ENCODE peak calls at places on chromosomes 16 and 17, in ten cellular contexts. E is tibial artery, V is Calu3, T is hepatocyte, S is ovary, F is A549, I is psoas muscle, Z is neural crest cell, G is dorsolateral prefrontal cortex, P is endothelial cell of umbilical vein. O is an unnamed sample.

GRCh38 chr17:17228521-17229279 is 8.3 kb downstream of the FLCN start:
- DNase-seq in E (peak), V (no peak), T (no peak), S (no peak), F (no peak), I (peak), Z (no peak), G (no peak), P (no peak), O (no peak)

GRCh38 chr17:66547170-66547865 is 244.9 kb downstream of the PRKCA start:
- DNase-seq in E (no peak), V (no peak), T (no peak), S (no peak), F (no peak), I (no peak), Z (no peak), G (no peak), P (no peak), O (no peak)

GRCh38 chr17:65297384-65297783 is 160.2 kb downstream of the RGS9 start:
- DNase-seq in E (no peak), V (no peak), T (no peak), S (no peak), F (no peak), I (no peak), Z (no peak), G (no peak), P (no peak), O (no peak)

GRCh38 chr16:75377971-75378386 is 55.3 kb downstream of the CFDP1 start:
- DNase-seq in E (no peak), V (no peak), T (peak), S (no peak), F (peak), I (no peak), Z (peak), G (no peak), P (peak), O (no peak)

GRCh38 chr16:89319883-89320716 is 102.6 kb downstream of the ZNF778 start:
- DNase-seq in E (peak), V (peak), T (peak), S (peak), F (peak), I (peak), Z (no peak), G (peak), P (peak), O (no peak)

GRCh38 chr17:53193044-53193443 is 629.7 kb upstream of the KIF2B start:
- DNase-seq in E (no peak), V (no peak), T (no peak), S (no peak), F (no peak), I (no peak), Z (no peak), G (no peak), P (no peak), O (no peak)

GRCh38 chr16:28096974-28097373 is 33.5 kb upstream of the GSG1L start:
- DNase-seq in E (peak), V (no peak), T (no peak), S (peak), F (no peak), I (no peak), Z (no peak), G (peak), P (no peak), O (no peak)

GRCh38 chr16:22638393-22639206 is 127.9 kb downstream of the NPIPB5 start:
- DNase-seq in E (no peak), V (no peak), T (no peak), S (no peak), F (no peak), I (no peak), Z (no peak), G (no peak), P (no peak), O (peak)

GRCh38 chr17:81342700-81343070 is 47.6 kb upstream of the SLC38A10 start:
- DNase-seq in E (no peak), V (no peak), T (peak), S (no peak), F (no peak), I (no peak), Z (no peak), G (no peak), P (no peak), O (no peak)

GRCh38 chr17:67293251-67294203 is 48.5 kb upstream of the HELZ start:
- DNase-seq in E (peak), V (peak), T (peak), S (peak), F (peak), I (peak), Z (peak), G (peak), P (peak), O (peak)

GRCh38 chr16:66714062-66714461 is 17.5 kb upstream of the CMTM4 start:
- DNase-seq in E (no peak), V (no peak), T (no peak), S (no peak), F (no peak), I (no peak), Z (no peak), G (no peak), P (no peak), O (no peak)

GRCh38 chr17:81468111-81468764 is 44.4 kb downstream of the ACTG1 start:
- DNase-seq in E (no peak), V (no peak), T (no peak), S (no peak), F (no peak), I (no peak), Z (no peak), G (no peak), P (no peak), O (no peak)

GRCh38 chr17:36726199-36726598 is 124.8 kb downstream of the MRM1 start:
- DNase-seq in E (no peak), V (no peak), T (no peak), S (no peak), F (no peak), I (no peak), Z (no peak), G (no peak), P (no peak), O (no peak)

GRCh38 chr17:81459224-81459623 is 53.4 kb downstream of the ACTG1 start:
- DNase-seq in E (no peak), V (no peak), T (no peak), S (no peak), F (no peak), I (no peak), Z (no peak), G (no peak), P (no peak), O (no peak)

GRCh38 chr16:84032458-84033178 is 10.0 kb downstream of the SLC38A8 start:
- DNase-seq in E (no peak), V (no peak), T (no peak), S (no peak), F (no peak), I (no peak), Z (peak), G (no peak), P (no peak), O (no peak)

GRCh38 chr16:64864232-64864803 is 257.5 kb downstream of the CDH11 start:
- DNase-seq in E (no peak), V (no peak), T (peak), S (no peak), F (no peak), I (no peak), Z (no peak), G (no peak), P (no peak), O (no peak)

DNA sequence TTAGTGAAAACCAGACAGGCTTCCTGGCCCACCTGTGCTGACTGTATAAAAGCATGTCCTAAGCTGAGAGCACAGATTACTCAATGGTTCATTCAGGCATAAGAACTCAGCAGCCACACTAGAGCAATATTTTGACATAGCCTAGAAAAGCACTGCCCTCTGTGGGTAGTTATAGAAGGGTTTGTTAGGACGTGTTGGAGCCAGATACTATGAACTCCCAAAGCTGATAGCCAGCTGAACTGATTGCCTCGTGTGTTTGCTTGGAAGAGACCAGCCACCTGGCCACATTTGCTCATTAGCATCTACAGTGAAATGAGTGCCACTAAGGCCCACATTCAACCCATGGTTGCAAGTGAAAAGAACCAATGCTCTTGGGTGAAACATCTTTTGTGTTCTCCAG is 30.8 kb upstream of the ABCA5 start:
- DNase-seq in E (no peak), V (no peak), T (peak), S (no peak), F (no peak), I (no peak), Z (no peak), G (no peak), P (no peak), O (no peak)
- TF ChIP-seq CTCF in E (no peak), V (no peak), T (no peak), S (no peak), F (no peak), I (peak), Z (no peak), G (no peak), P (no peak), O (no peak)

DNA sequence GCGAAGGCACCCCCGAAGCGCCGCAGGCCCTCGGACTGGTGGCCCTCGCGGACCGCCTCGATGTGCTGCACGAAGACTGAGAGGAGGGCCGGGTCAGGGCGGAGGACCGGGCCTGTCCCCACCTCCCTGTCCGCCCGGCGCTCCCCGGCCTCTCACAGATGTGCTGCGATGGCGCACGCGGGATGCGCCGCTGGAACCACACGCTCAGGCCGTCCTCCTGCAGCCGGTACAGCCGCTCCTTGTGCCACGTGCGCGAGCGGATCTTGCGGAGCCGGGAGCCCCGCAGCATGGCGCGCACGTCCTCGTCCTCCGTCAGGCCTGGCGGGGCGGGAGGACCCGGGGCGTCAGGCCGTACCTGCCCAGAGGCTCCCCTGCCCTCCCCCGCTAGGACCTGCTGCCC is 11.3 kb downstream of the PLCD3 start:
- DNase-seq in E (no peak), V (no peak), T (no peak), S (no peak), F (no peak), I (no peak), Z (no peak), G (no peak), P (no peak), O (no peak)
- TF ChIP-seq CTCF in E (no peak), V (no peak), T (no peak), S (no peak), F (no peak), I (no peak), Z (no peak), G (no peak), P (no peak), O (no peak)

GRCh38 chr17:32931686-32932085 is 3.7 kb downstream of the TMEM98 start:
- DNase-seq in E (no peak), V (no peak), T (no peak), S (no peak), F (no peak), I (no peak), Z (no peak), G (no peak), P (no peak), O (no peak)

GRCh38 chr17:32936894-32937500 is 9.0 kb downstream of the TMEM98 start:
- DNase-seq in E (peak), V (peak), T (peak), S (peak), F (peak), I (peak), Z (peak), G (peak), P (peak), O (no peak)

GRCh38 chr17:32930512-32930911 is 2.6 kb downstream of the TMEM98 start:
- DNase-seq in E (no peak), V (no peak), T (no peak), S (no peak), F (no peak), I (no peak), Z (no peak), G (no peak), P (no peak), O (no peak)

GRCh38 chr17:32936157-32936893 is 8.4 kb downstream of the TMEM98 start:
- DNase-seq in E (no peak), V (no peak), T (no peak), S (peak), F (no peak), I (no peak), Z (no peak), G (no peak), P (no peak), O (no peak)

DNA sequence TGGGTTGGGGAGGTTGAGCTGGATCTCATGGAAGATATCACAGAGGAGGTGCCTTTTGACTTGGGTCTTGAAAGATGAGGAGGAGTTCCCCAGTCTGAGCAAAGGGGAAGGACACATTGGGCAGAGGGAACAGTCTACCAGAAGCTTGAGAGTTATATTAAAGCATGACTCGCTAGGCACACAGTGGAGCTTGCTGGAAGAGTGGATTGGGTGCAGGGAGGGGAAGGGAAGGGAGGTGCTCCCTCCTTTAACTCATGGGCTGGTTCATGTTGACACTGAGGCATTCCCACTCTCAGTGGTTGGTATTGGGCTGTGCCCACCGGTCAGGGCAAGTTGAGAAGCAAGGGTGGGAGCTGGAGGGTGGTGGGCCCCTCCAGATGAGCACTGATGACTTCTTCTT is 5.9 kb downstream of the TMEM98 start:
- DNase-seq in E (no peak), V (no peak), T (no peak), S (no peak), F (no peak), I (no peak), Z (no peak), G (no peak), P (no peak), O (no peak)
- TF ChIP-seq CTCF in E (no peak), V (no peak), T (no peak), S (no peak), F (no peak), I (no peak), Z (no peak), G (no peak), P (no peak), O (no peak)

DNA sequence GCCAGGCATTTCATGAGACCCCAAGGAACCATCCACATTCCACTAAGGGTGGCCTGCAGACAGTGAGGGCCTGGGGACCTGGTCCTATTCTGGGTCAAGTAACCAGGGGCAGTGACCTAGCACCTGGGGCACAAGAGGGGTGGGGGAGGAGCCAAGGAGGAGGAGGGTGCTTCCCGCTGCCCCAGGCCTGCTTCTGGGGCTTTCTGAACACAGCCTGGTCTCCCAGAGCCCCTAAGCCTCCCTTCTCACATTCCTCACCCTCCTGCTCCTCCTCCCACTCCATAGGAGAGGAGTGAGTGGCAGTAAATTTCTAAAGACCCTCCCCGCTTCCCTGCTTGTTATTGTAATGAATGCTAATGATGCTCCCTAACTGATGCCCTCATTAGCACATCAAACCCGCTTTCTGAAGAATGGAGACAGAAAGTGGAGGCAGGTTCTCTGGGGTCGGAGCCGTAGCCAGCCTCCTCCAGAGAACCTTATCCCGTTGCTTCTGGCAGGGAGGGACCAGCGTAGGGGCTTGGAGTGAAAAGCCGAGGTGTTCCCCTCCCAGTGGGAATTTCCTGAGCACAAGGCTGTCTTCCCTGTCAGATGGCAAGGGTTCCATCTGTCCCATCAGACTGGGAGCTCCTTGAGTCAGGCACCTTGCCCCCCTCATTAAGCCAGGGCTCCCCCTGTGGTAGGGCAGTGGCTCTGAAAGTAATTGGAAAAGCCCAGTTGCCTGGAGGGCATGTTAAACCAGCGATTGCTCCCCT is 3.7 kb upstream of the SRCIN1 start:
- DNase-seq in E (no peak), V (no peak), T (no peak), S (no peak), F (no peak), I (peak), Z (no peak), G (no peak), P (no peak), O (no peak)
- TF ChIP-seq CTCF in E (no peak), V (peak), T (no peak), S (no peak), F (no peak), I (no peak), Z (no peak), G (no peak), P (peak), O (no peak)

GRCh38 chr17:75160211-75160610 is 5.9 kb upstream of the JPT1 start:
- DNase-seq in E (no peak), V (no peak), T (no peak), S (no peak), F (no peak), I (no peak), Z (no peak), G (no peak), P (no peak), O (no peak)
- TF ChIP-seq CTCF in E (no peak), V (no peak), T (no peak), S (no peak), F (no peak), I (no peak), Z (no peak), G (no peak), P (no peak), O (no peak)

GRCh38 chr17:45893725-45894021 is 681 bp upstream of the MAPT start:
- DNase-seq in E (no peak), V (no peak), T (no peak), S (no peak), F (no peak), I (no peak), Z (no peak), G (no peak), P (no peak), O (no peak)

GRCh38 chr17:45888392-45888791 is 6.0 kb upstream of the MAPT start:
- DNase-seq in E (no peak), V (no peak), T (no peak), S (no peak), F (no peak), I (no peak), Z (no peak), G (no peak), P (no peak), O (no peak)

GRCh38 chr17:45886852-45887251 is 7.5 kb upstream of the MAPT start:
- DNase-seq in E (no peak), V (no peak), T (no peak), S (no peak), F (no peak), I (no peak), Z (no peak), G (no peak), P (no peak), O (no peak)

GRCh38 chr17:45894022-45894784 is at the start of gene MAPT:
- DNase-seq in E (peak), V (peak), T (peak), S (peak), F (peak), I (peak), Z (peak), G (peak), P (peak), O (peak)

GRCh38 chr17:45889579-45889978 is 4.8 kb upstream of the MAPT start:
- DNase-seq in E (no peak), V (peak), T (no peak), S (no peak), F (no peak), I (no peak), Z (no peak), G (no peak), P (no peak), O (no peak)
- TF ChIP-seq CTCF in E (no peak), V (no peak), T (no peak), S (no peak), F (no peak), I (no peak), Z (peak), G (no peak), P (no peak), O (no peak)

GRCh38 chr16:50363656-50364055 is 5.1 kb downstream of the BRD7 start:
- DNase-seq in E (no peak), V (no peak), T (no peak), S (no peak), F (no peak), I (no peak), Z (no peak), G (no peak), P (no peak), O (no peak)
- TF ChIP-seq CTCF in E (no peak), V (no peak), T (no peak), S (no peak), F (no peak), I (no peak), Z (no peak), G (no peak), P (no peak), O (no peak)

DNA sequence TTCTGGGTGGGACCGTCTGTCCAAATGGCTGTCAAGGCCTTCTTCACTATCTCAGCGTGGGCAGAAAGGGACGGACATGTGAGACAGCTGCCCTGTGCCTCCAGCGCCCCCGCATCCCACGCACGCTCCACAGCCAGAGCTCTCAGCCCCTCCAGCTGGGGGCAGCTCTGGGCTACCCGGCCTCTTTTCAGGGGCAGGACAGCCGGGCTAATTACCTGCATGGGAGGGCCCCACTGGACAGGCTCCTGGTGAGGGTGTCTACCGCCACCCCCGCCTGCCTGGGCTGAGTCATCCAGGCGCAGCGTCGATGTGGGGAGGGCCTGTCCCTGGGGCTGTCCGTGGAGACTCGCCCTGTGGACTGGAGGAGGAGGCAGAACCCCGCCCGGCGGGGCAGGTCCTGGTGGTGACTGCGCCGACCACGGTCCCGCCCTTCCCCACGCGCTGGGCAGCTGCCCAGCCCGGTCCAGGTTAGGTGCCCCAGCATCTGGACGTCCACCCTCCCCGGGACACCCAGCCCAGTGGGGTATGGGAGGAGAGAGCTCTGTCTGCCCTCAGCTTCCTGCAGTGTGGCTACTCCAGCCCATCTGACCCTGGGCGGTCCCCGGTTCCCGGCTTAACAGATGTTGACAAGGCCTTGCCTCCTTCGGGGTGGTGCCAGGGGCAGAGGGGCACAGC is 5.9 kb upstream of the METRNL start:
- DNase-seq in E (no peak), V (peak), T (peak), S (no peak), F (no peak), I (no peak), Z (no peak), G (no peak), P (no peak), O (peak)
- TF ChIP-seq CTCF in E (no peak), V (no peak), T (no peak), S (no peak), F (no peak), I (no peak), Z (no peak), G (no peak), P (no peak), O (no peak)